ENCODE peak calls at places on chromosomes 1 and 21, in ten cellular contexts. One of them, this sample, is unnamed.

GRCh38 chr1:204738506-204738905 is 53.0 kb upstream of the LRRN2 start:
- DNase-seq in adrenal gland: no peak
- DNase-seq in posterior cingulate gyrus: no peak
- DNase-seq in neural crest cell: no peak
- DNase-seq in activated T-cell treated with anti-CD3 and anti-CD28 coated beads, Interleukin-2, amount 50 U/mL, for 48 hours: no peak
- DNase-seq in NCI-H524: no peak
- DNase-seq in effector memory CD4-positive, alpha-beta T cell: no peak
- DNase-seq in A549: no peak
- DNase-seq in small intestine: no peak
- DNase-seq in T-helper 17 cell: no peak
- DNase-seq in this sample: no peak

GRCh38 chr21:33685613-33686197 is 43.4 kb downstream of the ITSN1 start:
- DNase-seq in effector memory CD4-positive, alpha-beta T cell: no peak
- DNase-seq in adrenal gland: no peak
- DNase-seq in NCI-H524: no peak
- DNase-seq in neural crest cell: no peak
- DNase-seq in posterior cingulate gyrus: no peak
- DNase-seq in small intestine: peak; percentile 67
- DNase-seq in activated T-cell treated with anti-CD3 and anti-CD28 coated beads, Interleukin-2, amount 50 U/mL, for 48 hours: no peak
- DNase-seq in T-helper 17 cell: no peak
- DNase-seq in A549: no peak
- DNase-seq in this sample: no peak

GRCh38 chr1:167720965-167721616 is 691 bp upstream of the MPZL1 start:
- DNase-seq in effector memory CD4-positive, alpha-beta T cell: no peak
- DNase-seq in activated T-cell treated with anti-CD3 and anti-CD28 coated beads, Interleukin-2, amount 50 U/mL, for 48 hours: no peak
- DNase-seq in NCI-H524: peak; percentile 56
- DNase-seq in adrenal gland: peak; percentile 73
- DNase-seq in posterior cingulate gyrus: no peak
- DNase-seq in small intestine: peak; percentile 72
- DNase-seq in A549: peak; percentile 60
- DNase-seq in neural crest cell: peak; percentile 10
- DNase-seq in T-helper 17 cell: no peak
- DNase-seq in this sample: peak; percentile 43

GRCh38 chr1:161439280-161440232 is 65.7 kb upstream of the FCGR2A start:
- DNase-seq in adrenal gland: no peak
- DNase-seq in neural crest cell: peak; percentile 28
- DNase-seq in posterior cingulate gyrus: no peak
- DNase-seq in A549: peak; percentile 31
- DNase-seq in small intestine: peak; percentile 13
- DNase-seq in effector memory CD4-positive, alpha-beta T cell: no peak
- DNase-seq in NCI-H524: no peak
- DNase-seq in T-helper 17 cell: no peak
- DNase-seq in activated T-cell treated with anti-CD3 and anti-CD28 coated beads, Interleukin-2, amount 50 U/mL, for 48 hours: peak; percentile 60
- DNase-seq in this sample: no peak

GRCh38 chr1:222127096-222127495 is 385.2 kb upstream of the DUSP10 start:
- DNase-seq in small intestine: no peak
- DNase-seq in activated T-cell treated with anti-CD3 and anti-CD28 coated beads, Interleukin-2, amount 50 U/mL, for 48 hours: no peak
- DNase-seq in neural crest cell: no peak
- DNase-seq in A549: no peak
- DNase-seq in posterior cingulate gyrus: no peak
- DNase-seq in effector memory CD4-positive, alpha-beta T cell: no peak
- DNase-seq in NCI-H524: no peak
- DNase-seq in adrenal gland: no peak
- DNase-seq in T-helper 17 cell: no peak
- DNase-seq in this sample: no peak

GRCh38 chr1:52669696-52670095 is 28.5 kb downstream of the COA7 start:
- DNase-seq in small intestine: no peak
- DNase-seq in posterior cingulate gyrus: no peak
- DNase-seq in neural crest cell: no peak
- DNase-seq in A549: no peak
- DNase-seq in activated T-cell treated with anti-CD3 and anti-CD28 coated beads, Interleukin-2, amount 50 U/mL, for 48 hours: no peak
- DNase-seq in NCI-H524: no peak
- DNase-seq in adrenal gland: no peak
- DNase-seq in T-helper 17 cell: no peak
- DNase-seq in effector memory CD4-positive, alpha-beta T cell: no peak
- DNase-seq in this sample: no peak

GRCh38 chr1:21258331-21259134 is 31.7 kb downstream of the ECE1 start:
- DNase-seq in NCI-H524: no peak
- DNase-seq in effector memory CD4-positive, alpha-beta T cell: no peak
- DNase-seq in small intestine: no peak
- DNase-seq in A549: no peak
- DNase-seq in neural crest cell: no peak
- DNase-seq in T-helper 17 cell: no peak
- DNase-seq in adrenal gland: no peak
- DNase-seq in activated T-cell treated with anti-CD3 and anti-CD28 coated beads, Interleukin-2, amount 50 U/mL, for 48 hours: peak; percentile 47
- DNase-seq in posterior cingulate gyrus: no peak
- DNase-seq in this sample: no peak

GRCh38 chr21:31873696-31874599 is 1.1 kb downstream of the HUNK start:
- DNase-seq in neural crest cell: peak; percentile 84
- DNase-seq in posterior cingulate gyrus: no peak
- DNase-seq in effector memory CD4-positive, alpha-beta T cell: no peak
- DNase-seq in small intestine: peak; percentile 38
- DNase-seq in T-helper 17 cell: peak; percentile 15
- DNase-seq in adrenal gland: no peak
- DNase-seq in NCI-H524: peak; percentile 67
- DNase-seq in activated T-cell treated with anti-CD3 and anti-CD28 coated beads, Interleukin-2, amount 50 U/mL, for 48 hours: peak; percentile 68
- DNase-seq in A549: peak; percentile 36
- DNase-seq in this sample: peak; percentile 42

GRCh38 chr1:115184951-115185331 is 95.6 kb upstream of the TSPAN2 start:
- DNase-seq in effector memory CD4-positive, alpha-beta T cell: no peak
- DNase-seq in neural crest cell: no peak
- DNase-seq in small intestine: peak; percentile 10
- DNase-seq in NCI-H524: no peak
- DNase-seq in T-helper 17 cell: no peak
- DNase-seq in activated T-cell treated with anti-CD3 and anti-CD28 coated beads, Interleukin-2, amount 50 U/mL, for 48 hours: peak; percentile 33
- DNase-seq in posterior cingulate gyrus: no peak
- DNase-seq in A549: no peak
- DNase-seq in adrenal gland: no peak
- DNase-seq in this sample: no peak

GRCh38 chr1:233983811-233984210 is 79.3 kb downstream of the SLC35F3 start:
- DNase-seq in posterior cingulate gyrus: no peak
- DNase-seq in NCI-H524: no peak
- DNase-seq in A549: no peak
- DNase-seq in small intestine: no peak
- DNase-seq in T-helper 17 cell: no peak
- DNase-seq in activated T-cell treated with anti-CD3 and anti-CD28 coated beads, Interleukin-2, amount 50 U/mL, for 48 hours: no peak
- DNase-seq in neural crest cell: no peak
- DNase-seq in effector memory CD4-positive, alpha-beta T cell: no peak
- DNase-seq in adrenal gland: no peak
- DNase-seq in this sample: no peak

GRCh38 chr1:86965012-86965826 is 50.8 kb downstream of the HS2ST1 start:
- DNase-seq in adrenal gland: no peak
- DNase-seq in A549: peak; percentile 5
- DNase-seq in small intestine: peak; percentile 29
- DNase-seq in NCI-H524: peak; percentile 42
- DNase-seq in posterior cingulate gyrus: no peak
- DNase-seq in neural crest cell: no peak
- DNase-seq in activated T-cell treated with anti-CD3 and anti-CD28 coated beads, Interleukin-2, amount 50 U/mL, for 48 hours: no peak
- DNase-seq in T-helper 17 cell: no peak
- DNase-seq in effector memory CD4-positive, alpha-beta T cell: no peak
- DNase-seq in this sample: peak; percentile 23

GRCh38 chr1:212500986-212501385 is 68.3 kb downstream of the NENF start:
- DNase-seq in effector memory CD4-positive, alpha-beta T cell: no peak
- DNase-seq in neural crest cell: no peak
- DNase-seq in adrenal gland: no peak
- DNase-seq in T-helper 17 cell: no peak
- DNase-seq in activated T-cell treated with anti-CD3 and anti-CD28 coated beads, Interleukin-2, amount 50 U/mL, for 48 hours: no peak
- DNase-seq in small intestine: no peak
- DNase-seq in A549: no peak
- DNase-seq in posterior cingulate gyrus: no peak
- DNase-seq in NCI-H524: no peak
- DNase-seq in this sample: no peak

GRCh38 chr1:51237714-51238403 is 1.8 kb downstream of the RNF11 start:
- DNase-seq in small intestine: peak; percentile 37
- DNase-seq in adrenal gland: no peak
- DNase-seq in T-helper 17 cell: no peak
- DNase-seq in A549: no peak
- DNase-seq in neural crest cell: no peak
- DNase-seq in posterior cingulate gyrus: no peak
- DNase-seq in activated T-cell treated with anti-CD3 and anti-CD28 coated beads, Interleukin-2, amount 50 U/mL, for 48 hours: no peak
- DNase-seq in NCI-H524: peak; percentile 66
- DNase-seq in effector memory CD4-positive, alpha-beta T cell: no peak
- DNase-seq in this sample: no peak

GRCh38 chr21:41429925-41430491 is 4.0 kb downstream of the MX1 start:
- DNase-seq in effector memory CD4-positive, alpha-beta T cell: no peak
- DNase-seq in posterior cingulate gyrus: no peak
- DNase-seq in activated T-cell treated with anti-CD3 and anti-CD28 coated beads, Interleukin-2, amount 50 U/mL, for 48 hours: no peak
- DNase-seq in neural crest cell: no peak
- DNase-seq in NCI-H524: no peak
- DNase-seq in A549: no peak
- DNase-seq in T-helper 17 cell: no peak
- DNase-seq in small intestine: no peak
- DNase-seq in adrenal gland: no peak
- DNase-seq in this sample: no peak

GRCh38 chr1:211591980-211592493 is 13.1 kb upstream of the SLC30A1 start:
- DNase-seq in activated T-cell treated with anti-CD3 and anti-CD28 coated beads, Interleukin-2, amount 50 U/mL, for 48 hours: no peak
- DNase-seq in posterior cingulate gyrus: no peak
- DNase-seq in effector memory CD4-positive, alpha-beta T cell: no peak
- DNase-seq in small intestine: no peak
- DNase-seq in NCI-H524: no peak
- DNase-seq in neural crest cell: no peak
- DNase-seq in T-helper 17 cell: no peak
- DNase-seq in adrenal gland: no peak
- DNase-seq in A549: peak; percentile 28
- DNase-seq in this sample: no peak

GRCh38 chr1:154972517-154973343 is 1.8 kb upstream of the CKS1B start:
- DNase-seq in A549: peak; percentile 85
- DNase-seq in neural crest cell: no peak
- DNase-seq in effector memory CD4-positive, alpha-beta T cell: no peak
- DNase-seq in adrenal gland: peak; percentile 93
- DNase-seq in posterior cingulate gyrus: no peak
- DNase-seq in NCI-H524: no peak
- DNase-seq in small intestine: peak; percentile 58
- DNase-seq in activated T-cell treated with anti-CD3 and anti-CD28 coated beads, Interleukin-2, amount 50 U/mL, for 48 hours: no peak
- DNase-seq in T-helper 17 cell: no peak
- DNase-seq in this sample: no peak

GRCh38 chr1:178951600-178951999 is 74.1 kb upstream of the FAM20B start:
- DNase-seq in neural crest cell: no peak
- DNase-seq in NCI-H524: no peak
- DNase-seq in posterior cingulate gyrus: no peak
- DNase-seq in effector memory CD4-positive, alpha-beta T cell: no peak
- DNase-seq in activated T-cell treated with anti-CD3 and anti-CD28 coated beads, Interleukin-2, amount 50 U/mL, for 48 hours: no peak
- DNase-seq in adrenal gland: no peak
- DNase-seq in A549: no peak
- DNase-seq in small intestine: no peak
- DNase-seq in T-helper 17 cell: no peak
- DNase-seq in this sample: no peak

GRCh38 chr1:228145050-228145343 is 4.7 kb upstream of the GJC2 start:
- DNase-seq in posterior cingulate gyrus: no peak
- DNase-seq in NCI-H524: no peak
- DNase-seq in adrenal gland: peak; percentile 45
- DNase-seq in A549: no peak
- DNase-seq in small intestine: no peak
- DNase-seq in activated T-cell treated with anti-CD3 and anti-CD28 coated beads, Interleukin-2, amount 50 U/mL, for 48 hours: no peak
- DNase-seq in neural crest cell: no peak
- DNase-seq in effector memory CD4-positive, alpha-beta T cell: no peak
- DNase-seq in T-helper 17 cell: no peak
- DNase-seq in this sample: no peak

GRCh38 chr21:15437873-15438272 is 291.9 kb upstream of the USP25 start:
- DNase-seq in adrenal gland: no peak
- DNase-seq in A549: no peak
- DNase-seq in T-helper 17 cell: no peak
- DNase-seq in activated T-cell treated with anti-CD3 and anti-CD28 coated beads, Interleukin-2, amount 50 U/mL, for 48 hours: no peak
- DNase-seq in small intestine: no peak
- DNase-seq in posterior cingulate gyrus: no peak
- DNase-seq in neural crest cell: no peak
- DNase-seq in effector memory CD4-positive, alpha-beta T cell: no peak
- DNase-seq in NCI-H524: no peak
- DNase-seq in this sample: no peak

GRCh38 chr1:55584521-55585401 is 369.6 kb upstream of the USP24 start:
- DNase-seq in adrenal gland: no peak
- DNase-seq in NCI-H524: peak; percentile 15
- DNase-seq in neural crest cell: no peak
- DNase-seq in T-helper 17 cell: no peak
- DNase-seq in activated T-cell treated with anti-CD3 and anti-CD28 coated beads, Interleukin-2, amount 50 U/mL, for 48 hours: no peak
- DNase-seq in effector memory CD4-positive, alpha-beta T cell: no peak
- DNase-seq in A549: no peak
- DNase-seq in small intestine: no peak
- DNase-seq in posterior cingulate gyrus: no peak
- DNase-seq in this sample: peak; percentile 23

GRCh38 chr1:40861227-40862003 is 748 bp downstream of the CITED4 start:
- DNase-seq in neural crest cell: no peak
- DNase-seq in posterior cingulate gyrus: no peak
- DNase-seq in small intestine: peak; percentile 51
- DNase-seq in A549: no peak
- DNase-seq in adrenal gland: peak; percentile 68
- DNase-seq in effector memory CD4-positive, alpha-beta T cell: no peak
- DNase-seq in activated T-cell treated with anti-CD3 and anti-CD28 coated beads, Interleukin-2, amount 50 U/mL, for 48 hours: peak; percentile 41
- DNase-seq in NCI-H524: peak; percentile 15
- DNase-seq in T-helper 17 cell: peak; percentile 24
- DNase-seq in this sample: peak; percentile 6

GRCh38 chr1:32099426-32099825 is 8.4 kb upstream of the KPNA6 start:
- DNase-seq in A549: no peak
- DNase-seq in T-helper 17 cell: no peak
- DNase-seq in adrenal gland: no peak
- DNase-seq in neural crest cell: no peak
- DNase-seq in posterior cingulate gyrus: no peak
- DNase-seq in effector memory CD4-positive, alpha-beta T cell: no peak
- DNase-seq in NCI-H524: no peak
- DNase-seq in small intestine: no peak
- DNase-seq in activated T-cell treated with anti-CD3 and anti-CD28 coated beads, Interleukin-2, amount 50 U/mL, for 48 hours: no peak
- DNase-seq in this sample: no peak

GRCh38 chr1:13950637-13951036 is 250.6 kb downstream of the PRDM2 start:
- DNase-seq in activated T-cell treated with anti-CD3 and anti-CD28 coated beads, Interleukin-2, amount 50 U/mL, for 48 hours: peak; percentile 19
- DNase-seq in small intestine: no peak
- DNase-seq in A549: no peak
- DNase-seq in effector memory CD4-positive, alpha-beta T cell: no peak
- DNase-seq in posterior cingulate gyrus: no peak
- DNase-seq in NCI-H524: no peak
- DNase-seq in adrenal gland: no peak
- DNase-seq in T-helper 17 cell: no peak
- DNase-seq in neural crest cell: peak; percentile 20
- DNase-seq in this sample: no peak

GRCh38 chr21:26966360-26966977 is 419 bp downstream of the ADAMTS5 start:
- DNase-seq in posterior cingulate gyrus: peak; percentile 14
- DNase-seq in effector memory CD4-positive, alpha-beta T cell: no peak
- DNase-seq in adrenal gland: no peak
- DNase-seq in neural crest cell: no peak
- DNase-seq in NCI-H524: peak; percentile 41
- DNase-seq in A549: no peak
- DNase-seq in T-helper 17 cell: no peak
- DNase-seq in activated T-cell treated with anti-CD3 and anti-CD28 coated beads, Interleukin-2, amount 50 U/mL, for 48 hours: no peak
- DNase-seq in small intestine: no peak
- DNase-seq in this sample: peak; percentile 13

GRCh38 chr1:2300004-2300771 is 72.1 kb downstream of the SKI start:
- DNase-seq in small intestine: peak; percentile 41
- DNase-seq in neural crest cell: no peak
- DNase-seq in A549: no peak
- DNase-seq in effector memory CD4-positive, alpha-beta T cell: peak; percentile 82
- DNase-seq in activated T-cell treated with anti-CD3 and anti-CD28 coated beads, Interleukin-2, amount 50 U/mL, for 48 hours: peak; percentile 87
- DNase-seq in adrenal gland: no peak
- DNase-seq in NCI-H524: no peak
- DNase-seq in T-helper 17 cell: peak; percentile 67
- DNase-seq in posterior cingulate gyrus: no peak
- DNase-seq in this sample: no peak

GRCh38 chr1:154974808-154975408 is 427 bp downstream of the CKS1B start:
- DNase-seq in posterior cingulate gyrus: peak; percentile 79
- DNase-seq in effector memory CD4-positive, alpha-beta T cell: peak; percentile 92
- DNase-seq in activated T-cell treated with anti-CD3 and anti-CD28 coated beads, Interleukin-2, amount 50 U/mL, for 48 hours: peak; percentile 98
- DNase-seq in adrenal gland: peak; percentile 98
- DNase-seq in T-helper 17 cell: peak; percentile 90
- DNase-seq in small intestine: peak; percentile 98
- DNase-seq in A549: peak; percentile 94
- DNase-seq in NCI-H524: peak; percentile 94
- DNase-seq in neural crest cell: peak; percentile 91
- DNase-seq in this sample: peak; percentile 90

GRCh38 chr1:55472784-55473183 is 257.6 kb upstream of the USP24 start:
- DNase-seq in effector memory CD4-positive, alpha-beta T cell: no peak
- DNase-seq in adrenal gland: no peak
- DNase-seq in small intestine: no peak
- DNase-seq in NCI-H524: no peak
- DNase-seq in A549: peak; percentile 13
- DNase-seq in activated T-cell treated with anti-CD3 and anti-CD28 coated beads, Interleukin-2, amount 50 U/mL, for 48 hours: no peak
- DNase-seq in neural crest cell: no peak
- DNase-seq in T-helper 17 cell: no peak
- DNase-seq in posterior cingulate gyrus: no peak
- DNase-seq in this sample: no peak

GRCh38 chr1:202968895-202969295 is 1.8 kb upstream of the CYB5R1 start:
- DNase-seq in small intestine: peak; percentile 78
- DNase-seq in activated T-cell treated with anti-CD3 and anti-CD28 coated beads, Interleukin-2, amount 50 U/mL, for 48 hours: peak; percentile 37
- DNase-seq in A549: peak; percentile 85
- DNase-seq in adrenal gland: peak; percentile 81
- DNase-seq in effector memory CD4-positive, alpha-beta T cell: no peak
- DNase-seq in NCI-H524: peak; percentile 58
- DNase-seq in T-helper 17 cell: no peak
- DNase-seq in posterior cingulate gyrus: no peak
- DNase-seq in neural crest cell: peak; percentile 26
- DNase-seq in this sample: peak; percentile 47

This sample was measured in head of caudate nucleus.